ENCODE peak calls at places on chromosomes 6 and 20, in nine cellular contexts. F, J, C, U, K, I, B, N and L are unnamed samples.

GRCh38 chr6:32964776-32965175 is 3.6 kb upstream of the BRD2 start:
- DNase-seq in F (no peak), J (no peak), C (no peak), U (no peak), K (no peak), I (no peak), B (no peak), N (no peak), L (no peak)

GRCh38 chr20:24685736-24686135 is 216.3 kb downstream of the SYNDIG1 start:
- DNase-seq in F (no peak), J (no peak), C (no peak), U (no peak), K (no peak), I (no peak), B (no peak), N (peak), L (no peak)

GRCh38 chr6:75986935-75987334 is 85.5 kb downstream of the IMPG1 start:
- DNase-seq in F (no peak), J (no peak), C (no peak), U (no peak), K (no peak), I (no peak), B (no peak), N (no peak), L (no peak)

GRCh38 chr6:33453361-33454008 is 891 bp upstream of the ZBTB9 start:
- DNase-seq in F (no peak), J (no peak), C (peak), U (no peak), K (no peak), I (no peak), B (no peak), N (no peak), L (no peak)

GRCh38 chr6:157912326-157912725 is 69.3 kb upstream of the SYNJ2 start:
- DNase-seq in F (no peak), J (no peak), C (peak), U (peak), K (peak), I (no peak), B (no peak), N (peak), L (peak)

GRCh38 chr6:121711472-121711871 is 276.0 kb downstream of the GJA1 start:
- DNase-seq in F (no peak), J (no peak), C (no peak), U (no peak), K (no peak), I (no peak), B (no peak), N (no peak), L (no peak)

GRCh38 chr6:43477235-43478007 is at the start of gene TJAP1:
- DNase-seq in F (peak), J (peak), C (peak), U (no peak), K (peak), I (peak), B (peak), N (peak), L (peak)

GRCh38 chr20:62319346-62319909 is 16.6 kb downstream of the ADRM1 start:
- DNase-seq in F (no peak), J (no peak), C (no peak), U (no peak), K (no peak), I (no peak), B (no peak), N (no peak), L (no peak)

GRCh38 chr6:3088446-3088845 is 20.2 kb downstream of the RIPK1 start:
- DNase-seq in F (no peak), J (no peak), C (peak), U (no peak), K (no peak), I (no peak), B (no peak), N (no peak), L (no peak)

GRCh38 chr6:98957440-98957839 is 9.7 kb upstream of the FBXL4 start:
- DNase-seq in F (peak), J (no peak), C (peak), U (peak), K (no peak), I (no peak), B (no peak), N (no peak), L (no peak)

GRCh38 chr6:141105481-141105880 is 1027.2 kb upstream of the GJE1 start:
- DNase-seq in F (peak), J (no peak), C (peak), U (peak), K (no peak), I (no peak), B (no peak), N (no peak), L (no peak)

GRCh38 chr20:52448513-52448912 is 256.9 kb upstream of the ZFP64 start:
- DNase-seq in F (no peak), J (no peak), C (peak), U (no peak), K (no peak), I (no peak), B (no peak), N (no peak), L (no peak)

GRCh38 chr6:159819932-159820640 is 20.0 kb downstream of the PNLDC1 start:
- DNase-seq in F (peak), J (peak), C (no peak), U (no peak), K (no peak), I (no peak), B (peak), N (no peak), L (no peak)

GRCh38 chr6:156779206-156780116 is 2.3 kb downstream of the ARID1B start:
- DNase-seq in F (peak), J (peak), C (no peak), U (no peak), K (no peak), I (no peak), B (no peak), N (peak), L (no peak)

GRCh38 chr6:81682238-81682795 is 70.2 kb downstream of the TENT5A start:
- DNase-seq in F (no peak), J (no peak), C (no peak), U (no peak), K (no peak), I (no peak), B (no peak), N (no peak), L (no peak)

GRCh38 chr20:62754991-62755356 is 41.3 kb upstream of the MRGBP start:
- DNase-seq in F (no peak), J (no peak), C (no peak), U (no peak), K (no peak), I (no peak), B (no peak), N (no peak), L (no peak)

GRCh38 chr20:53468583-53468982 is 125.1 kb downstream of the ZNF217 start:
- DNase-seq in F (no peak), J (no peak), C (no peak), U (no peak), K (no peak), I (no peak), B (no peak), N (no peak), L (no peak)

GRCh38 chr6:82419859-82420258 is 56.2 kb downstream of the TPBG start:
- DNase-seq in F (no peak), J (no peak), C (peak), U (no peak), K (no peak), I (no peak), B (no peak), N (no peak), L (no peak)

GRCh38 chr6:26312501-26313390 is 52.3 kb upstream of the BTN3A2 start:
- DNase-seq in F (peak), J (peak), C (peak), U (peak), K (peak), I (peak), B (peak), N (peak), L (peak)

GRCh38 chr6:43355862-43356590 is 13.4 kb downstream of the ZNF318 start:
- DNase-seq in F (peak), J (no peak), C (no peak), U (no peak), K (no peak), I (no peak), B (no peak), N (no peak), L (no peak)

GRCh38 chr6:134328792-134329191 is 10.9 kb upstream of the SGK1 start:
- DNase-seq in F (no peak), J (no peak), C (no peak), U (no peak), K (no peak), I (no peak), B (no peak), N (no peak), L (no peak)

GRCh38 chr6:5766260-5766659 is 240.5 kb downstream of the NRN1 start:
- DNase-seq in F (peak), J (no peak), C (no peak), U (no peak), K (no peak), I (no peak), B (no peak), N (no peak), L (no peak)

GRCh38 chr6:96153775-96154174 is 138.0 kb downstream of the FUT9 start:
- DNase-seq in F (no peak), J (no peak), C (no peak), U (no peak), K (no peak), I (no peak), B (no peak), N (no peak), L (no peak)

GRCh38 chr20:60718743-60719142 is 533.3 kb upstream of the CDH4 start:
- DNase-seq in F (peak), J (no peak), C (no peak), U (no peak), K (no peak), I (no peak), B (no peak), N (no peak), L (no peak)

GRCh38 chr6:159130846-159131245 is 38.4 kb upstream of the FNDC1 start:
- DNase-seq in F (peak), J (no peak), C (no peak), U (no peak), K (no peak), I (no peak), B (no peak), N (no peak), L (no peak)

GRCh38 chr20:6231551-6231950 is 108.7 kb upstream of the FERMT1 start:
- DNase-seq in F (no peak), J (no peak), C (no peak), U (no peak), K (no peak), I (no peak), B (no peak), N (no peak), L (no peak)

GRCh38 chr6:128724738-128725137 is 158.2 kb upstream of the LAMA2 start:
- DNase-seq in F (no peak), J (no peak), C (no peak), U (no peak), K (no peak), I (no peak), B (no peak), N (no peak), L (no peak)

GRCh38 chr6:29696147-29697129 is 15.5 kb upstream of the ZFP57 start:
- DNase-seq in F (peak), J (no peak), C (peak), U (no peak), K (peak), I (no peak), B (no peak), N (peak), L (no peak)

GRCh38 chr20:62103508-62104233 is 18.6 kb upstream of the LSM14B start:
- DNase-seq in F (no peak), J (no peak), C (no peak), U (no peak), K (no peak), I (no peak), B (no peak), N (no peak), L (no peak)

GRCh38 chr6:47407295-47408281 is 70.0 kb upstream of the CD2AP start:
- DNase-seq in F (no peak), J (no peak), C (peak), U (no peak), K (no peak), I (no peak), B (no peak), N (no peak), L (no peak)

GRCh38 chr6:14950103-14950969 is 295.5 kb upstream of the JARID2 start:
- DNase-seq in F (no peak), J (no peak), C (no peak), U (no peak), K (no peak), I (no peak), B (no peak), N (no peak), L (no peak)

GRCh38 chr20:33415948-33416347 is 14.6 kb upstream of the CDK5RAP1 start:
- DNase-seq in F (peak), J (no peak), C (peak), U (no peak), K (peak), I (no peak), B (no peak), N (peak), L (peak)

GRCh38 chr20:49622243-49622642 is 54.3 kb upstream of the PTGIS start:
- DNase-seq in F (no peak), J (no peak), C (no peak), U (no peak), K (no peak), I (no peak), B (no peak), N (no peak), L (no peak)